ENCODE peak calls at places on chromosome 21, in five cellular contexts. L is colonic mucosa, R is fibroblast of lung, C is progenitor cell of endocrine pancreas, V is heart right ventricle. Q is an unnamed sample.

GRCh38 chr21:45421846-45422775 is 17.1 kb downstream of the COL18A1 start:
- DNase-seq in V (no peak), C (no peak), R (no peak), L (no peak), Q (no peak)

GRCh38 chr21:44854391-44854663 is 19.2 kb downstream of the PTTG1IP start:
- DNase-seq in L (no peak), C (no peak), R (no peak), V (no peak), Q (no peak)

GRCh38 chr21:15592271-15592860 is 137.4 kb upstream of the USP25 start:
- DNase-seq in R (peak; percentile 71), C (no peak), L (no peak), V (no peak), Q (peak; percentile 10)

GRCh38 chr21:26655466-26655865 is 82.4 kb upstream of the CYYR1 start:
- DNase-seq in C (no peak), L (no peak), R (no peak), V (no peak), Q (no peak)

GRCh38 chr21:14737922-14738321 is 191.8 kb upstream of the SAMSN1 start:
- DNase-seq in C (no peak), L (peak; percentile 82), R (peak; percentile 19), V (peak; percentile 34), Q (no peak)

GRCh38 chr21:45010860-45011259 is 63.5 kb upstream of the ADARB1 start:
- DNase-seq in L (no peak), C (no peak), V (no peak), R (no peak), Q (no peak)

GRCh38 chr21:17466166-17466565 is 46.7 kb upstream of the CXADR start:
- DNase-seq in L (peak; percentile 36), R (peak; percentile 43), V (no peak), C (no peak), Q (no peak)

GRCh38 chr21:36461277-36461917 is 18.5 kb downstream of the CLDN14 start:
- DNase-seq in R (no peak), C (no peak), V (no peak), L (no peak), Q (no peak)

GRCh38 chr21:29656504-29657227 is 283.1 kb downstream of the GRIK1 start:
- DNase-seq in C (no peak), V (no peak), R (peak; percentile 78), L (no peak), Q (peak; percentile 8)

GRCh38 chr21:45528981-45529784 is 13.1 kb downstream of the SLC19A1 start:
- DNase-seq in L (no peak), V (no peak), C (no peak), R (no peak), Q (no peak)

GRCh38 chr21:34132905-34133304 is 59.5 kb downstream of the MRPS6 start:
- DNase-seq in R (no peak), V (no peak), C (no peak), L (no peak), Q (no peak)

GRCh38 chr21:31750843-31751242 is 18.9 kb upstream of the SCAF4 start:
- DNase-seq in V (no peak), R (no peak), L (no peak), C (no peak), Q (no peak)

GRCh38 chr21:45403825-45404725 is 890 bp upstream of the COL18A1 start:
- DNase-seq in R (peak; percentile 67), L (no peak), V (no peak), C (no peak), Q (no peak)

GRCh38 chr21:34801519-34802132 is 132.8 kb downstream of the CLIC6 start:
- DNase-seq in C (no peak), L (no peak), V (no peak), R (peak; percentile 37), Q (no peak)

GRCh38 chr21:31158789-31159581 is 120.7 kb upstream of the KRTAP19-8 start:
- DNase-seq in V (no peak), C (no peak), R (peak; percentile 31), L (no peak), Q (no peak)

GRCh38 chr21:33924766-33925100 is 9.1 kb upstream of the ATP5PO start:
- DNase-seq in R (no peak), C (no peak), V (no peak), L (peak; percentile 43), Q (no peak)

GRCh38 chr21:14215971-14216621 is at the start of gene RBM11:
- DNase-seq in R (peak; percentile 16), C (peak; percentile 72), L (peak; percentile 78), V (peak; percentile 29), Q (no peak)

GRCh38 chr21:35488941-35489340 is 439.8 kb upstream of the RUNX1 start:
- DNase-seq in V (no peak), L (no peak), C (no peak), R (no peak), Q (no peak)

GRCh38 chr21:44911384-44912157 is 9.1 kb downstream of the ITGB2 start:
- DNase-seq in R (no peak), C (no peak), L (peak; percentile 88), V (peak; percentile 72), Q (no peak)

GRCh38 chr21:34524671-34525601 is 12.9 kb upstream of the KCNE1 start:
- DNase-seq in L (no peak), R (peak; percentile 76), C (no peak), V (no peak), Q (no peak)

GRCh38 chr21:35045539-35046222 is 3.4 kb downstream of the RUNX1 start:
- DNase-seq in R (no peak), L (no peak), V (no peak), C (no peak), Q (no peak)

GRCh38 chr21:14542638-14543037 is 3.5 kb downstream of the SAMSN1 start:
- DNase-seq in L (no peak), C (no peak), R (no peak), V (no peak), Q (no peak)

GRCh38 chr21:45889115-45889708 is 92.4 kb upstream of the COL6A1 start:
- DNase-seq in V (no peak), R (no peak), L (no peak), C (no peak), Q (no peak)

GRCh38 chr21:28228624-28228995 is 764.1 kb downstream of the LTN1 start:
- DNase-seq in C (no peak), V (no peak), R (no peak), L (no peak), Q (no peak)

GRCh38 chr21:36120304-36120902 is 14.5 kb upstream of the CBR3 start:
- DNase-seq in L (peak; percentile 27), R (peak; percentile 43), V (no peak), C (no peak), Q (no peak)

GRCh38 chr21:36859744-36860501 is 106.5 kb downstream of the HLCS start:
- DNase-seq in L (peak; percentile 91), C (no peak), V (peak; percentile 88), R (peak; percentile 29), Q (no peak)

GRCh38 chr21:16976132-16976666 is 536.6 kb upstream of the CXADR start:
- DNase-seq in L (no peak), C (no peak), V (no peak), R (peak; percentile 31), Q (no peak)

GRCh38 chr21:43727571-43728466 is 8.9 kb downstream of the PDXK start:
- DNase-seq in R (peak; percentile 40), L (no peak), C (no peak), V (no peak), Q (no peak)
- TF ChIP-seq CTCF in R (no peak), L (no peak), C (no peak), V (peak; percentile 18), Q (peak; percentile 10)

DNA sequence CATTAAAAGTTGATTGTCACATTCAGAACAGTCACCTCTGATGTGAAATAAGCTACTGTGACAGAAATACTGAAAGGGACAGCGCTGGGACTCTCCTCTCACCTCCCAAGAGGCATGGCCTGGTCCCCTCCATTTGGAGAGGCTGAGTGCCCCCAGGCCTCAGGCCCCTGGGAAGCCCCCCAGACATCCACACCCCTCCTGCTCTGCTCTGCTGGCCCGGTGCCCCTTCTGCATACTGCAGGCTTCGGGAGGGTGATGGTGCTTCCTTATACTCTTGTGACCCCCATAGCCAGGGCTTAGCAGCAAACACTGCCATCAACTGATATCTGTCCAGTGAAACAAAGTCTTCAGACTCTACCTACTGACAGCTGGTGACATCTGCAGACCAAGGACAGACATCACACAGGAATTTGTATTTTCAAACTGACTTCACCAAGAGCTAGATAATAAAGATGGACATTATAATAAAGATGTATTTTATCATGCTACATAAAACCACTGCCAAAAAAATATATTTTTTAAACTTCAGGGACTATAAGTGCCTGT is 36.9 kb downstream of the C2CD2 start:
- DNase-seq in C (no peak), V (no peak), L (no peak), R (no peak), Q (no peak)
- TF ChIP-seq CTCF in C (no peak), V (no peak), L (no peak), R (no peak), Q (no peak)

GRCh38 chr21:32918467-32919140 is 107.1 kb upstream of the OLIG2 start:
- DNase-seq in C (no peak), R (no peak), L (no peak), V (no peak), Q (no peak)

GRCh38 chr21:32915099-32915498 is 110.6 kb upstream of the OLIG2 start:
- DNase-seq in V (no peak), L (no peak), R (no peak), C (no peak), Q (no peak)

GRCh38 chr21:32917392-32918135 is 108.2 kb upstream of the OLIG2 start:
- DNase-seq in C (no peak), L (no peak), R (no peak), V (no peak), Q (no peak)

GRCh38 chr21:32916088-32916487 is 109.6 kb upstream of the OLIG2 start:
- DNase-seq in L (no peak), R (no peak), C (no peak), V (no peak), Q (no peak)

DNA sequence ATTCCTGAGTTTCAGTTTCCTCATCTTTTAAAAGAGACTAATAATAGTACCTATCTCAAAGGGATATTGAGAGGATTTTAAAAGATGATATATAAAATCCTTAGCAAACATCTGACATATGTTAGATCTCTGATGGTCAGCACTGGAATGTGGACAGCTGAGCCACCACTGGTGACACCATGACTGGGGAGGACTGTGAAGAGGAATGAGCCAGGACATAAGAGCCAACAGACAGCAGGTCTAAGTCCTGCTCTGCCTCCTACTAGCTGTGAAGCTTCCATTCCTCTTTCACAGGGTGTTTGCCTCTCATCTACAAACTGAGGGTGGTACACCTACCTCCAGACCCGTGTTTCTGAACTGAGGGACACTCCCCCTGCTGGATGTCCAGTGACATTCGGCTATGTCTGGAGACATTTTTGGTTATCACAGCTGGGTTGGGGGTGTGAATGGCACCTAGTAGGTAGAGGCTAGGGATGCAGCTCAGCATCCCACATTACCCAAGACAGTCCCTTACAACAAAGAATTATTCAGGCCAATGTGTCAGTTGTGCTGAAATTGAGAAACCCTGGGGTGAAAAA is 109.1 kb upstream of the OLIG2 start:
- DNase-seq in C (no peak), V (no peak), L (no peak), R (no peak), Q (no peak)
- TF ChIP-seq CTCF in C (no peak), V (no peak), L (no peak), R (peak; percentile 30), Q (no peak)

GRCh38 chr21:38470762-38471161 is 27.5 kb downstream of the ERG start:
- DNase-seq in L (no peak), V (no peak), R (peak; percentile 54), C (no peak), Q (no peak)

GRCh38 chr21:38472709-38473108 is 25.6 kb downstream of the ERG start:
- DNase-seq in R (no peak), L (no peak), V (no peak), C (no peak), Q (no peak)

GRCh38 chr21:38474124-38474523 is 24.2 kb downstream of the ERG start:
- DNase-seq in L (no peak), C (no peak), V (peak; percentile 36), R (no peak), Q (no peak)

GRCh38 chr21:38468989-38469388 is 29.3 kb downstream of the ERG start:
- DNase-seq in R (no peak), L (no peak), C (no peak), V (no peak), Q (no peak)

GRCh38 chr21:38471766-38472165 is 26.5 kb downstream of the ERG start:
- DNase-seq in V (no peak), C (no peak), L (no peak), R (no peak), Q (no peak)
- TF ChIP-seq CTCF in V (no peak), C (no peak), L (no peak), R (no peak), Q (no peak)

Q was measured in AG09309.